ENCODE peak calls at places on chromosomes 5 and 9, in six cellular contexts. R is stimulated activated CD4-positive, alpha-beta T cell treated with anti-CD3 and anti-CD28 coated beads, Interleukin-4, amount 100 ng/mL, for 24 hours; F is NCI-H1436; D is T-helper 2 cell; M is NCI-H1105 treated with DMSO at 0.1 percent for 48 hours; V is stimulated activated CD8-positive, alpha-beta memory T cell treated with anti-CD3 and anti-CD28 coated beads, Interleukin-7, amount 100 ng/mL, for 1 hour. X is an unnamed sample.
A peak's percentile ranks its signal among the peaks of the same experiment; 100 is the strongest.

GRCh38 chr5:107605596-107606125 is 65.1 kb downstream of the EFNA5 start:
- DNase-seq in R (no peak), D (no peak), V (no peak), M (no peak), F (no peak), X (no peak)

GRCh38 chr9:6897831-6898230 is 140.1 kb downstream of the KDM4C start:
- DNase-seq in V (no peak), M (no peak), D (no peak), F (no peak), R (no peak), X (no peak)

GRCh38 chr9:92736816-92737606 is 27.6 kb downstream of the BICD2 start:
- DNase-seq in R (no peak), V (no peak), M (no peak), F (no peak), D (no peak), X (no peak)

GRCh38 chr5:90386099-90386710 is 23.4 kb downstream of the CETN3 start:
- DNase-seq in D (no peak), F (peak; percentile 28), R (no peak), M (peak; percentile 31), V (no peak), X (no peak)

GRCh38 chr9:36187414-36187813 is 3.3 kb upstream of the CLTA start:
- DNase-seq in M (no peak), D (peak; percentile 42), R (no peak), F (no peak), V (no peak), X (no peak)

GRCh38 chr5:159187674-159188164 is 21.6 kb downstream of the RNF145 start:
- DNase-seq in D (no peak), V (no peak), F (no peak), M (no peak), R (no peak), X (no peak)

GRCh38 chr9:29556317-29556716 is 1983.0 kb upstream of the C9orf72 start:
- DNase-seq in F (no peak), D (no peak), R (no peak), M (no peak), V (no peak), X (no peak)

GRCh38 chr9:4090491-4090890 is 209.4 kb downstream of the GLIS3 start:
- DNase-seq in F (no peak), D (no peak), R (no peak), M (no peak), V (no peak), X (no peak)

GRCh38 chr5:10400834-10401233 is 40.8 kb upstream of the ROPN1L start:
- DNase-seq in V (no peak), R (no peak), F (no peak), M (no peak), D (no peak), X (no peak)

GRCh38 chr5:139698461-139699146 is 50.5 kb downstream of the CXXC5 start:
- DNase-seq in F (peak; percentile 65), V (no peak), M (peak; percentile 27), R (no peak), D (no peak), X (peak; percentile 53)

GRCh38 chr9:96193356-96193755 is 108.6 kb downstream of the HSD17B3 start:
- DNase-seq in R (no peak), D (no peak), F (no peak), M (no peak), V (no peak), X (no peak)

GRCh38 chr5:93578813-93579560 is 2.0 kb downstream of the NR2F1-AS1 start:
- DNase-seq in V (no peak), R (no peak), D (no peak), M (no peak), F (no peak), X (no peak)

GRCh38 chr9:115058684-115059315 is 59.2 kb downstream of the TNC start:
- DNase-seq in F (no peak), M (no peak), R (no peak), D (no peak), V (no peak), X (no peak)

GRCh38 chr5:138336952-138337684 is 948 bp upstream of the FAM53C start:
- DNase-seq in M (no peak), R (no peak), D (no peak), V (no peak), F (peak; percentile 85), X (peak; percentile 75)

GRCh38 chr5:172564187-172564586 is 76.9 kb upstream of the NEURL1B start:
- DNase-seq in M (peak; percentile 91), V (no peak), R (no peak), D (no peak), F (peak; percentile 77), X (no peak)

GRCh38 chr9:5543875-5544702 is 33.8 kb downstream of the PDCD1LG2 start:
- DNase-seq in V (no peak), R (no peak), D (no peak), M (no peak), F (no peak), X (no peak)

GRCh38 chr5:15365040-15365439 is 134.9 kb upstream of the FBXL7 start:
- DNase-seq in V (no peak), F (no peak), M (no peak), R (no peak), D (no peak), X (no peak)

GRCh38 chr9:91567642-91568274 is 144.1 kb upstream of the NFIL3 start:
- DNase-seq in M (no peak), V (no peak), D (no peak), R (no peak), F (no peak), X (no peak)

GRCh38 chr5:101689306-101689705 is 606.8 kb downstream of the SLCO4C1 start:
- DNase-seq in R (no peak), V (no peak), D (no peak), F (no peak), M (no peak), X (no peak)

GRCh38 chr9:26809795-26810194 is 82.8 kb downstream of the CAAP1 start:
- DNase-seq in V (no peak), M (no peak), D (no peak), F (no peak), R (no peak), X (no peak)

GRCh38 chr5:8756498-8757084 is 789.3 kb downstream of the SEMA5A start:
- DNase-seq in D (no peak), R (no peak), F (no peak), V (no peak), M (peak; percentile 42), X (no peak)

GRCh38 chr9:37511006-37511714 is 25.4 kb downstream of the POLR1E start:
- DNase-seq in M (no peak), D (no peak), F (no peak), R (no peak), V (no peak), X (peak; percentile 24)